ENCODE peak calls at places on chromosomes 3 and 15, in ten cellular contexts. One of them, this sample, is unnamed.

GRCh38 chr3:14574183-14574582 is 34.0 kb upstream of the GRIP2 start:
- DNase-seq in HepG2: no peak
- DNase-seq in A549: no peak
- DNase-seq in GM12878: no peak
- DNase-seq in K562: no peak
- DNase-seq in transverse colon: no peak
- DNase-seq in sigmoid colon: no peak
- DNase-seq in upper lobe of left lung: no peak
- DNase-seq in stomach: no peak
- DNase-seq in tibial nerve: no peak
- DNase-seq in this sample: no peak

GRCh38 chr3:175093738-175094137 is 234.6 kb downstream of the NAALADL2 start:
- DNase-seq in tibial nerve: no peak
- DNase-seq in A549: no peak
- DNase-seq in sigmoid colon: no peak
- DNase-seq in GM12878: no peak
- DNase-seq in K562: no peak
- DNase-seq in transverse colon: no peak
- DNase-seq in upper lobe of left lung: no peak
- DNase-seq in stomach: no peak
- DNase-seq in HepG2: no peak
- DNase-seq in this sample: no peak

GRCh38 chr15:31434418-31435255 is 108.0 kb downstream of the KLF13 start:
- DNase-seq in sigmoid colon: peak; percentile 74
- DNase-seq in upper lobe of left lung: peak; percentile 83
- DNase-seq in K562: no peak
- DNase-seq in tibial nerve: peak; percentile 60
- DNase-seq in stomach: peak; percentile 63
- DNase-seq in A549: no peak
- DNase-seq in HepG2: no peak
- DNase-seq in transverse colon: peak; percentile 75
- DNase-seq in GM12878: peak; percentile 69
- DNase-seq in this sample: peak; percentile 93

GRCh38 chr15:57941816-57942215 is 123.7 kb downstream of the ALDH1A2 start:
- DNase-seq in transverse colon: no peak
- DNase-seq in K562: no peak
- DNase-seq in A549: no peak
- DNase-seq in sigmoid colon: no peak
- DNase-seq in tibial nerve: no peak
- DNase-seq in upper lobe of left lung: no peak
- DNase-seq in stomach: no peak
- DNase-seq in GM12878: no peak
- DNase-seq in HepG2: no peak
- DNase-seq in this sample: no peak

GRCh38 chr3:164451083-164451910 is 627.0 kb downstream of the SI start:
- DNase-seq in stomach: no peak
- DNase-seq in upper lobe of left lung: no peak
- DNase-seq in K562: no peak
- DNase-seq in sigmoid colon: peak; percentile 73
- DNase-seq in tibial nerve: peak; percentile 28
- DNase-seq in HepG2: no peak
- DNase-seq in A549: no peak
- DNase-seq in GM12878: no peak
- DNase-seq in transverse colon: no peak
- DNase-seq in this sample: no peak

GRCh38 chr3:163809540-163809993 is 1268.7 kb downstream of the SI start:
- DNase-seq in A549: no peak
- DNase-seq in HepG2: no peak
- DNase-seq in stomach: no peak
- DNase-seq in K562: no peak
- DNase-seq in sigmoid colon: no peak
- DNase-seq in upper lobe of left lung: no peak
- DNase-seq in tibial nerve: no peak
- DNase-seq in GM12878: peak; percentile 57
- DNase-seq in transverse colon: no peak
- DNase-seq in this sample: no peak

GRCh38 chr3:112888388-112889085 is 41.9 kb upstream of the CD200R1L start:
- DNase-seq in GM12878: no peak
- DNase-seq in sigmoid colon: no peak
- DNase-seq in transverse colon: no peak
- DNase-seq in stomach: no peak
- DNase-seq in HepG2: no peak
- DNase-seq in K562: no peak
- DNase-seq in A549: no peak
- DNase-seq in upper lobe of left lung: no peak
- DNase-seq in tibial nerve: no peak
- DNase-seq in this sample: no peak

GRCh38 chr15:62287066-62287857 is 122.2 kb upstream of the C2CD4B start:
- DNase-seq in tibial nerve: no peak
- DNase-seq in sigmoid colon: no peak
- DNase-seq in upper lobe of left lung: no peak
- DNase-seq in stomach: no peak
- DNase-seq in K562: no peak
- DNase-seq in A549: no peak
- DNase-seq in HepG2: no peak
- DNase-seq in transverse colon: no peak
- DNase-seq in GM12878: no peak
- DNase-seq in this sample: no peak

GRCh38 chr3:27623085-27623753 is 98.9 kb downstream of the EOMES start:
- DNase-seq in upper lobe of left lung: no peak
- DNase-seq in HepG2: peak; percentile 86
- DNase-seq in tibial nerve: no peak
- DNase-seq in GM12878: no peak
- DNase-seq in sigmoid colon: no peak
- DNase-seq in K562: no peak
- DNase-seq in transverse colon: no peak
- DNase-seq in A549: peak; percentile 95
- DNase-seq in stomach: no peak
- DNase-seq in this sample: no peak

GRCh38 chr3:151558621-151559020 is 97.8 kb upstream of the IGSF10 start:
- DNase-seq in GM12878: no peak
- DNase-seq in A549: no peak
- DNase-seq in HepG2: no peak
- DNase-seq in stomach: no peak
- DNase-seq in transverse colon: no peak
- DNase-seq in upper lobe of left lung: no peak
- DNase-seq in sigmoid colon: no peak
- DNase-seq in tibial nerve: no peak
- DNase-seq in K562: no peak
- DNase-seq in this sample: no peak

DNA sequence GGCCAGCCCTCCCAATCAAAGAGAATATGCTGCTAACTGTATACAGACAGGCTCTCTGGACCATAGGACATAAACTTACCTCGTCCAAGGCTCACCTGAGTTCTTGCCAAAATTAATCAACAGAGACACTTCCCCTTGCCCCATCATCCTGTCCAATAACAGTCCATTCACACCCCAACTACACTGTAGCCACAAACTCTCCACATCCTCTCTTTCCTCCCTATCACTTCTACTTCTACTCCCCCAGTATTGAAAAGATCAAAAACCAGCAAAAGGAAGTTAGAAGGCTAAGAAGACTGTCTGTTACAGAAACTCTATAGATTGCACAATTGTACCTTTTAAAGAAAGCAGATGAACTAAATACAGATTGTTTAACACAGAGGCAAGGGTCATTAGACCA is 133.5 kb upstream of the STT3B start:
- DNase-seq in GM12878: no peak
- DNase-seq in A549: no peak
- DNase-seq in tibial nerve: no peak
- DNase-seq in HepG2: no peak
- DNase-seq in sigmoid colon: no peak
- DNase-seq in transverse colon: no peak
- DNase-seq in upper lobe of left lung: no peak
- DNase-seq in stomach: no peak
- DNase-seq in K562: no peak
- DNase-seq in this sample: no peak
- TF ChIP-seq EP300 in GM12878: no peak
- TF ChIP-seq EP300 in A549: no peak
- TF ChIP-seq EP300 in tibial nerve: no peak
- TF ChIP-seq EP300 in HepG2: no peak
- TF ChIP-seq EP300 in sigmoid colon: no peak
- TF ChIP-seq EP300 in transverse colon: no peak
- TF ChIP-seq EP300 in upper lobe of left lung: no peak
- TF ChIP-seq EP300 in stomach: no peak
- TF ChIP-seq EP300 in K562: no peak
- TF ChIP-seq EP300 in this sample: no peak

DNA sequence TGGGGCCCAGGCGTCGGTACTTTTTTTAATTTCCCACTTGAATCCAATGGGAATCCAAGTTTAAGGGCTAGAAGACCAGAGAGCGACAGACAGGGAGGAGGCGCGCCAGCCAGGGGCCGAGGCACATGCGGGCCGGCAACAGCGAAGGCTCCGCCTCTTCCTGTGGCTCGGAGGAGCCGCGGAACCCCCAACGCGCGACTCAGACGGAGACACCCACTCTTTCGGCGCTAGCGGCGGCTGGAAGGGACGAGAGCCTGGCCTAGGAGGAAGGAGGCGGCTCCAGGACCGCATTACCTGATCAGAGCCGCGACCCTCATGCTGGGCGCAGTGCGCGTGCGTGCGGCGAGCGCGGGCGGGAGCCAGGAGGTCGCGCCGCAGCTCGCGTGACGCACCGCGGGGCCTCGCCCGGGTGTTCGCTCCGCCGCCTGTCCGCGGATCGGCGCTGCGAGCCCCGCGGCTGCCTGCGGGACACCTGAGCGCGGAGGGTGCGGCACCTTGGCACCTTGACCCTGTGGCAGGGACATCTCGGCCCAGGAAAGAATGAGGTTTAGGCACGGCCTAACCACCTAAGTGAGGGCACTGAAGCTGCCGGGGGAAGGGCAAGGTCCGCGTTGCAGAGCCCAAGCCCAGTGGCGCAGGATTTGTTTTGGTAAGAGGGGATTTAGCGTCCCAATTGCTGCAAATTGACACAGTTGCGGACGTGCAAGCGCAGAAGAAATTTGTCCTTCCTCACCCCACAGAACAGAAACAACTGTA is at the start of gene DPH6:
- DNase-seq in A549: peak; percentile 82
- DNase-seq in stomach: peak; percentile 81
- DNase-seq in K562: peak; percentile 83
- DNase-seq in HepG2: peak; percentile 67
- DNase-seq in upper lobe of left lung: peak; percentile 96
- DNase-seq in sigmoid colon: peak; percentile 90
- DNase-seq in transverse colon: peak; percentile 82
- DNase-seq in GM12878: peak; percentile 46
- DNase-seq in tibial nerve: peak; percentile 68
- DNase-seq in this sample: peak; percentile 95
- TF ChIP-seq POLR2A in A549: peak; percentile 50
- TF ChIP-seq POLR2A in stomach: peak; percentile 52
- TF ChIP-seq POLR2A in K562: peak; percentile 90
- TF ChIP-seq POLR2A in HepG2: peak; percentile 86
- TF ChIP-seq POLR2A in upper lobe of left lung: peak; percentile 77
- TF ChIP-seq POLR2A in sigmoid colon: peak; percentile 29
- TF ChIP-seq POLR2A in transverse colon: peak; percentile 72
- TF ChIP-seq POLR2A in GM12878: peak; percentile 91
- TF ChIP-seq POLR2A in tibial nerve: peak; percentile 56
- TF ChIP-seq POLR2A in this sample: no peak

GRCh38 chr3:190309414-190309813 is 12.8 kb downstream of the CLDN1 start:
- DNase-seq in upper lobe of left lung: no peak
- DNase-seq in K562: no peak
- DNase-seq in transverse colon: no peak
- DNase-seq in stomach: no peak
- DNase-seq in A549: no peak
- DNase-seq in sigmoid colon: no peak
- DNase-seq in HepG2: no peak
- DNase-seq in GM12878: no peak
- DNase-seq in tibial nerve: no peak
- DNase-seq in this sample: no peak
- TF ChIP-seq EP300 in upper lobe of left lung: no peak
- TF ChIP-seq EP300 in K562: no peak
- TF ChIP-seq EP300 in transverse colon: no peak
- TF ChIP-seq EP300 in stomach: no peak
- TF ChIP-seq EP300 in A549: no peak
- TF ChIP-seq EP300 in sigmoid colon: no peak
- TF ChIP-seq EP300 in HepG2: no peak
- TF ChIP-seq EP300 in GM12878: no peak
- TF ChIP-seq EP300 in tibial nerve: no peak
- TF ChIP-seq EP300 in this sample: no peak

GRCh38 chr15:75451202-75451673 is 252 bp downstream of the SIN3A start:
- DNase-seq in GM12878: no peak
- DNase-seq in K562: no peak
- DNase-seq in A549: no peak
- DNase-seq in upper lobe of left lung: peak; percentile 94
- DNase-seq in HepG2: no peak
- DNase-seq in stomach: no peak
- DNase-seq in transverse colon: no peak
- DNase-seq in tibial nerve: no peak
- DNase-seq in sigmoid colon: no peak
- DNase-seq in this sample: no peak

GRCh38 chr15:75450307-75451201 is 936 bp downstream of the SIN3A start:
- DNase-seq in K562: peak; percentile 89
- DNase-seq in upper lobe of left lung: peak; percentile 97
- DNase-seq in stomach: peak; percentile 97
- DNase-seq in A549: peak; percentile 99
- DNase-seq in transverse colon: peak; percentile 98
- DNase-seq in tibial nerve: peak; percentile 93
- DNase-seq in sigmoid colon: peak; percentile 99
- DNase-seq in HepG2: peak; percentile 93
- DNase-seq in GM12878: peak; percentile 87
- DNase-seq in this sample: peak; percentile 99

GRCh38 chr15:75452364-75452967 is 976 bp upstream of the SIN3A start:
- DNase-seq in stomach: peak; percentile 90
- DNase-seq in K562: peak; percentile 26
- DNase-seq in upper lobe of left lung: peak; percentile 86
- DNase-seq in transverse colon: peak; percentile 92
- DNase-seq in tibial nerve: peak; percentile 90
- DNase-seq in A549: peak; percentile 89
- DNase-seq in sigmoid colon: peak; percentile 95
- DNase-seq in GM12878: peak; percentile 57
- DNase-seq in HepG2: peak; percentile 64
- DNase-seq in this sample: peak; percentile 96

GRCh38 chr15:75452968-75453702 is 1.6 kb upstream of the SIN3A start:
- DNase-seq in K562: no peak
- DNase-seq in A549: peak; percentile 64
- DNase-seq in HepG2: peak; percentile 42
- DNase-seq in stomach: peak; percentile 38
- DNase-seq in upper lobe of left lung: peak; percentile 59
- DNase-seq in sigmoid colon: peak; percentile 87
- DNase-seq in tibial nerve: peak; percentile 42
- DNase-seq in GM12878: peak; percentile 30
- DNase-seq in transverse colon: peak; percentile 54
- DNase-seq in this sample: peak; percentile 92

DNA sequence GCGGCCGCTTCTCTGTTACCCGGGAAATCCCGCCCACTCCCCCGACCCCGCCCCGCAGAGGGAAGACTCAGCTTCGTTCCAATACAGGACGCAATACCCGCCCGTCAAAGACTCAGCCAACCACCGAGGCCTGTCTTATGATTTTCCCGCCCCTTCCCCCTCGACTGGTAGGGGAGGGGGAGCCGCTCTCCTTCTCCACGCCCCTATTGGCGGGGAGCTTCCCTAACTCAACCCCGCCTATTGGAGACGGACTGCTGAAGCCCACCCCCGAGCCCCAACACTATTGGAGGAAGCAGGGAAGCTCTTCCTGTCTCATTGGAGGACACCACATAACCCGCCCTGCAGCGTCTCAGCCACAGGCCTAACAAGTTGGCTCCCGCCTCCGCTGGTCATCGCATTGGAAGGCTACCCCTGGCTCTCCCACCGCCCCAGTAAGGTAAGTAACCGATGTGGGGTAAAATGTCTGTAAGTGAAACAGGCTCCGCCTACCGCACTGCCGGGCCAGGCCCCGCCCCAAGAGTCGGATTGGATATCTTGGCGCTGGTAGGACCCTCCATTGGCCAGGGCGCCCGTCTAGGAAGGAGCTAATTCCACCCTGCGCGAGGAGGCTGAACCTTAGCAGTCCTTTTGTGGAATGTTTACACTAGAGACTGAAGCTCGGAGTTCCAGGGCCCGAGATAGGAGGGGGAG is at the start of gene SIN3A:
- DNase-seq in A549: peak; percentile 100
- DNase-seq in GM12878: peak; percentile 99
- DNase-seq in tibial nerve: peak; percentile 99
- DNase-seq in transverse colon: peak; percentile 99
- DNase-seq in sigmoid colon: peak; percentile 100
- DNase-seq in HepG2: peak; percentile 100
- DNase-seq in stomach: peak; percentile 99
- DNase-seq in K562: peak; percentile 74
- DNase-seq in upper lobe of left lung: peak; percentile 99
- DNase-seq in this sample: peak; percentile 100
- TF ChIP-seq POLR2A in A549: no peak
- TF ChIP-seq POLR2A in GM12878: peak; percentile 52
- TF ChIP-seq POLR2A in tibial nerve: peak; percentile 30
- TF ChIP-seq POLR2A in transverse colon: no peak
- TF ChIP-seq POLR2A in sigmoid colon: no peak
- TF ChIP-seq POLR2A in HepG2: no peak
- TF ChIP-seq POLR2A in stomach: no peak
- TF ChIP-seq POLR2A in K562: no peak
- TF ChIP-seq POLR2A in upper lobe of left lung: peak; percentile 67
- TF ChIP-seq POLR2A in this sample: no peak